ENCODE peak calls at places on chromosomes 2 and 18, in seven cellular contexts. Q, W, F, T, S, N and D are unnamed samples. For H3K4me1, the result is how much of the 10 kb centered on the place peaks cover.

GRCh38 chr18:69853061-69853460 is 94.6 kb downstream of the CD226 start:
- DNase-seq in Q (no peak), W (no peak), F (no peak), T (no peak), S (no peak), N (no peak), D (no peak)

GRCh38 chr2:19767876-19768275 is 133.9 kb downstream of the TTC32 start:
- DNase-seq in Q (no peak), W (no peak), F (no peak), T (no peak), S (no peak), N (no peak), D (no peak)

GRCh38 chr18:13400636-13401315 is 182.2 kb downstream of the LDLRAD4 start:
- DNase-seq in Q (no peak), W (no peak), F (no peak), T (no peak), S (no peak), N (no peak), D (no peak)

GRCh38 chr18:72871091-72871490 is 3.3 kb upstream of the NETO1 start:
- DNase-seq in Q (no peak), W (no peak), F (no peak), T (no peak), S (no peak), N (no peak), D (no peak)

GRCh38 chr2:16005819-16006536 is 65.6 kb downstream of the MYCN start:
- DNase-seq in Q (peak), W (peak), F (no peak), T (no peak), S (no peak), N (no peak), D (no peak)

GRCh38 chr18:62957885-62958472 is 242.6 kb downstream of the PHLPP1 start:
- DNase-seq in Q (peak), W (peak), F (no peak), T (no peak), S (no peak), N (peak), D (no peak)

GRCh38 chr18:54734059-54734458 is 94.2 kb upstream of the RAB27B start:
- DNase-seq in Q (no peak), W (no peak), F (no peak), T (peak), S (no peak), N (no peak), D (no peak)

GRCh38 chr2:69816923-69817542 is 12.4 kb upstream of the GMCL1 start:
- DNase-seq in Q (peak), W (peak), F (peak), T (peak), S (peak), N (peak), D (peak)

GRCh38 chr2:192035731-192036442 is 158.8 kb downstream of the TMEFF2 start:
- DNase-seq in Q (no peak), W (no peak), F (no peak), T (no peak), S (no peak), N (no peak), D (no peak)

GRCh38 chr2:229899604-229900003 is 22.2 kb downstream of the TRIP12 start:
- DNase-seq in Q (no peak), W (no peak), F (no peak), T (no peak), S (no peak), N (no peak), D (no peak)

GRCh38 chr2:221399183-221399582 is 172.9 kb downstream of the EPHA4 start:
- DNase-seq in Q (no peak), W (no peak), F (no peak), T (no peak), S (no peak), N (peak), D (no peak)

GRCh38 chr2:26951246-26951645 is 19.2 kb upstream of the MAPRE3 start:
- DNase-seq in Q (no peak), W (no peak), F (no peak), T (no peak), S (no peak), N (no peak), D (no peak)

GRCh38 chr2:239944706-239945551 is 80.2 kb downstream of the NDUFA10 start:
- DNase-seq in Q (no peak), W (no peak), F (no peak), T (no peak), S (no peak), N (no peak), D (peak)

GRCh38 chr2:85606116-85606455 is 3.6 kb upstream of the TMEM150A start:
- DNase-seq in Q (no peak), W (no peak), F (no peak), T (no peak), S (no peak), N (no peak), D (no peak)

GRCh38 chr2:57890462-57890861 is 156.1 kb upstream of the VRK2 start:
- DNase-seq in Q (no peak), W (no peak), F (no peak), T (no peak), S (no peak), N (no peak), D (no peak)

GRCh38 chr18:43534511-43534910 is 257.2 kb upstream of the SYT4 start:
- DNase-seq in Q (no peak), W (no peak), F (no peak), T (no peak), S (no peak), N (no peak), D (no peak)

GRCh38 chr2:37802899-37803379 is 122.1 kb upstream of the RMDN2 start:
- DNase-seq in Q (no peak), W (no peak), F (no peak), T (no peak), S (peak), N (no peak), D (no peak)

GRCh38 chr2:171480908-171481307 is 41.4 kb upstream of the CYBRD1 start:
- DNase-seq in Q (no peak), W (no peak), F (no peak), T (no peak), S (no peak), N (no peak), D (no peak)

GRCh38 chr2:46836295-46837111 is 79.1 kb downstream of the MCFD2 start:
- DNase-seq in Q (no peak), W (no peak), F (no peak), T (no peak), S (no peak), N (no peak), D (peak)

GRCh38 chr18:78457011-78457410 is 522.6 kb upstream of the SALL3 start:
- DNase-seq in Q (no peak), W (no peak), F (no peak), T (no peak), S (no peak), N (no peak), D (no peak)

GRCh38 chr2:225028572-225028971 is 13.7 kb downstream of the DOCK10 start:
- DNase-seq in Q (no peak), W (no peak), F (no peak), T (no peak), S (no peak), N (no peak), D (no peak)

GRCh38 chr2:200788129-200788718 is 23.5 kb upstream of the BZW1 start:
- DNase-seq in Q (no peak), W (no peak), F (no peak), T (no peak), S (peak), N (no peak), D (no peak)

GRCh38 chr18:9535430-9535972 is 60.2 kb downstream of the RALBP1 start:
- DNase-seq in Q (peak), W (no peak), F (peak), T (no peak), S (no peak), N (no peak), D (no peak)

GRCh38 chr2:237354930-237355329 is 59.0 kb downstream of the COL6A3 start:
- DNase-seq in Q (no peak), W (no peak), F (no peak), T (no peak), S (no peak), N (no peak), D (no peak)

GRCh38 chr2:3633089-3633981 is 24.7 kb upstream of the ALLC start:
- DNase-seq in Q (no peak), W (peak), F (no peak), T (no peak), S (no peak), N (no peak), D (peak)

GRCh38 chr2:128275498-128276045 is 43.1 kb downstream of the HS6ST1 start:
- DNase-seq in Q (no peak), W (no peak), F (no peak), T (no peak), S (no peak), N (no peak), D (no peak)

GRCh38 chr2:54723300-54724149 is at the start of gene EML6:
- DNase-seq in Q (peak), W (peak), F (peak), T (peak), S (peak), N (peak), D (peak)

GRCh38 chr2:217325251-217325650 is 465.4 kb upstream of the TNP1 start:
- DNase-seq in Q (peak), W (no peak), F (no peak), T (no peak), S (no peak), N (no peak), D (no peak)

GRCh38 chr2:217329023-217329431 is 469.2 kb upstream of the TNP1 start:
- DNase-seq in Q (no peak), W (no peak), F (no peak), T (no peak), S (no peak), N (no peak), D (no peak)

GRCh38 chr2:217327981-217328760 is 468.3 kb upstream of the TNP1 start:
- DNase-seq in Q (no peak), W (no peak), F (no peak), T (no peak), S (no peak), N (no peak), D (no peak)

GRCh38 chr2:217326238-217327022 is 466.6 kb upstream of the TNP1 start:
- DNase-seq in Q (peak), W (no peak), F (peak), T (no peak), S (no peak), N (no peak), D (no peak)

DNA sequence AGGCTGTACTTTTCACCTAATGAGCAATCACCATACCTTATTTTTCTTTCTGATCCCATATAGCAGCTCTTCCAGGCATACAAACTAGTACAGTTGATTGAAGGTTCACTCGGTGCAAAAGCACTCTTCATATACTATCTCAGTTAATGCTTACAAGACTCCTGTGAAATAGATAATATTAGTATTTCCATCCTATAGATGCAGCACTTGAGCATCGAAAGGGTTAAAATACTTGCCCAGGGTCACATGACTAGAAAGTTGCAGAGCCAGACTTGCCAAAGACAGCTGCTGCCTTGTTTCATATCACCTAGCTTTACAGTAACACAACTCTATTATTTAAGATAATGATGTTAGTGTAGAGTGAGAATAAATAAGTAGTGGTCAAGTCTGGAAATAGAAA is 465.9 kb upstream of the TNP1 start:
- DNase-seq in Q (no peak), W (no peak), F (no peak), T (no peak), S (no peak), N (no peak), D (no peak)
- H3K27ac ChIP-seq in Q (no peak), W (no peak), F (no peak), T (no peak), S (no peak), N (no peak), D (no peak)

GRCh38 chr2:71646028-71646427 is 192.7 kb downstream of the DYSF start:
- DNase-seq in Q (no peak), W (no peak), F (no peak), T (no peak), S (peak), N (no peak), D (no peak)
- TF ChIP-seq POLR2AphosphoS5 in Q (no peak), W (no peak), F (no peak), T (no peak), S (peak), N (no peak), D (no peak)

DNA sequence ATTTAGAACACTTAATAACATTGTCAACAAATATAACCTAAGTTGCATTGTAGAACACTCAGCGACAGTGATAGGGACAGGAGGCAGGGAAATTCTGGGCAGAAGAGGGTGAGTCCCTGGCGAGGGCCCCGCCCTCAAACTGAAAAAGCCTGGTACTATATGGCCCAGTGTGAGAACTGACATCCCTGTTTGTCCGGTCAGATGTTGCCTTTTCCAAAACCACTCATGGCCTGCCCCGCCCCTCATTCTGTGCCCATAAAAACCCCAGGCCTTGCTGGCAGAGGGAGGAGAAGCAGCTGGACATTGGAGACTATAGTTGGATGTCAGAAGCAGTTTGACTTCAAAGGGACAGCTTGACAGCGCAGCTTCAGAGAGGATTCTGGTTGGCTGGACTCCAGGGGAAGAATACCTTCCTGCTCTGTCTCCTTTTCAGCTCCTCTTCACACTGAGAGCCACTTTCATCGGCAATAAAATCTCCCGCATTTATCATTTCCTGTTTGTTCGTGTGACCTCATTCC is 47.0 kb downstream of the FAM117B start:
- DNase-seq in Q (no peak), W (peak), F (no peak), T (no peak), S (no peak), N (peak), D (no peak)
- H3K4me1 ChIP-seq in Q (under half), W (under half), F (under half), T (under half), S (under half), N (under half), D (under half)

DNA sequence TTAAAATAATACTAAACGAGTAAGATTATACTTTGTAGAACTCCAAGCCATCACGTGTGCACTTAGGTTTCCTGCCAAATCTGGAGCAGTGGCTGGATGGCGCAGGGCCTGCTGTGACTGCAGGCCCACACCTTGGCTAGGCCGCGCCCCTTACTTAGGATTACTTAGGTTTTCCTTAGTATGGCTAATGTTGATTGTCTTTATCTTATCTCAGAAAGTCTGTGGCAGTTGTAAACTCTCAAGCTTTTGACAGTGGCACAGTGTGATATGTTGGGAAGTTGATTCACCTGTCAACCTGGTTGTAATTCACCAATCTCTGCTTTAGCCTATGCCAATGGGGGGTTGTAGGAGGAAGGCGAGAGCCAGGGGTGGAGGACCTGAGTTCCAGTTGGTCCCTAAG is 208.4 kb downstream of the ZNF407 start:
- DNase-seq in Q (no peak), W (peak), F (no peak), T (peak), S (no peak), N (no peak), D (no peak)
- H3K27ac ChIP-seq in Q (no peak), W (peak), F (peak), T (no peak), S (no peak), N (no peak), D (no peak)

GRCh38 chr2:149068996-149069888 is 30.7 kb downstream of the LYPD6B start:
- DNase-seq in Q (no peak), W (no peak), F (no peak), T (no peak), S (peak), N (no peak), D (no peak)
- TF ChIP-seq POLR2AphosphoS5 in Q (no peak), W (no peak), F (peak), T (no peak), S (peak), N (no peak), D (no peak)